ENCODE peak calls at places on chromosomes 2 and 18, in ten cellular contexts. O, J, X, P, Z, G, R, Y, H and A are unnamed samples.

GRCh38 chr2:105118960-105119359 is 81.1 kb downstream of the MRPS9 start:
- DNase-seq in Z (no peak), R (no peak), P (no peak), O (no peak), G (no peak), X (no peak), Y (no peak), J (no peak), H (no peak), A (no peak)

GRCh38 chr2:219496781-219497494 is 1.8 kb upstream of the GMPPA start:
- DNase-seq in H (peak), X (peak), R (peak), Y (no peak), J (peak), O (no peak), P (no peak), G (no peak), Z (no peak), A (no peak)

GRCh38 chr18:45248240-45248903 is 366.9 kb upstream of the SLC14A2 start:
- DNase-seq in P (no peak), H (no peak), G (no peak), Y (no peak), O (no peak), X (peak), Z (no peak), J (no peak), R (no peak), A (no peak)

GRCh38 chr2:46435353-46435752 is 44.0 kb upstream of the TMEM247 start:
- DNase-seq in G (no peak), O (no peak), J (no peak), Z (no peak), P (no peak), H (no peak), Y (no peak), X (no peak), R (no peak), A (no peak)

GRCh38 chr2:208072250-208072892 is 47.0 kb upstream of the PLEKHM3 start:
- DNase-seq in H (peak), O (peak), P (peak), R (peak), G (no peak), X (peak), Z (peak), Y (peak), J (peak), A (peak)

GRCh38 chr2:173059941-173060575 is 15.6 kb upstream of the MAP3K20 start:
- DNase-seq in X (no peak), H (no peak), P (no peak), R (no peak), Z (no peak), J (no peak), Y (no peak), G (no peak), O (no peak), A (no peak)

GRCh38 chr2:232875256-232876070 is 5.4 kb downstream of the SNORC start:
- DNase-seq in Z (no peak), R (no peak), H (peak), J (peak), O (no peak), G (no peak), Y (no peak), P (peak), X (peak), A (no peak)

GRCh38 chr18:73923866-73924265 is 223.8 kb downstream of the FBXO15 start:
- DNase-seq in X (no peak), J (no peak), O (no peak), P (no peak), H (no peak), G (no peak), Y (no peak), R (no peak), Z (no peak), A (no peak)

GRCh38 chr2:44191739-44192138 is 23.1 kb downstream of the PPM1B start:
- DNase-seq in Y (no peak), O (no peak), X (no peak), J (no peak), R (no peak), G (no peak), H (no peak), Z (no peak), P (no peak), A (no peak)